ENCODE peak calls at places on chromosomes 1 and 21, in five cellular contexts. G is DND-41; M is kidney; O is A549; F is CD4-positive, CD25-positive, alpha-beta regulatory T cell. Y is an unnamed sample.

GRCh38 chr1:9294910-9295636 is 2.4 kb downstream of the SPSB1 start:
- DNase-seq in O (no peak), F (no peak), M (no peak), G (peak; percentile 46), Y (no peak)

GRCh38 chr1:159714529-159714928 is at the start of gene CRP:
- DNase-seq in F (no peak), G (no peak), O (no peak), M (no peak), Y (no peak)

GRCh38 chr1:3915551-3916121 is 15.6 kb upstream of the C1orf174 start:
- DNase-seq in F (no peak), G (no peak), M (peak; percentile 36), O (no peak), Y (no peak)

GRCh38 chr1:248404024-248404423 is 1.2 kb downstream of the OR2T1 start:
- DNase-seq in G (no peak), O (peak; percentile 14), F (peak; percentile 1), M (no peak), Y (no peak)

GRCh38 chr1:8629241-8630091 is 188.0 kb downstream of the RERE start:
- DNase-seq in G (no peak), F (no peak), O (no peak), M (no peak), Y (no peak)

GRCh38 chr1:29719253-29719652 is 482.9 kb downstream of the PTPRU start:
- DNase-seq in F (no peak), O (no peak), M (no peak), G (no peak), Y (no peak)

GRCh38 chr1:66339944-66340343 is 194.0 kb upstream of the SGIP1 start:
- DNase-seq in G (no peak), M (no peak), O (no peak), F (no peak), Y (no peak)

GRCh38 chr1:32250893-32251716 is at the start of gene LCK:
- DNase-seq in F (peak; percentile 67), O (no peak), G (peak; percentile 87), M (peak; percentile 79), Y (peak; percentile 42)

GRCh38 chr1:182317489-182318180 is 74.0 kb downstream of the GLUL start:
- DNase-seq in M (no peak), F (no peak), O (no peak), G (no peak), Y (no peak)

GRCh38 chr1:233061265-233061664 is 110.9 kb downstream of the NTPCR start:
- DNase-seq in O (no peak), M (no peak), F (no peak), G (no peak), Y (no peak)

GRCh38 chr1:180234369-180235076 is 4.5 kb downstream of the LHX4 start:
- DNase-seq in G (no peak), F (no peak), O (no peak), M (no peak), Y (no peak)

GRCh38 chr1:23273450-23274133 is 56.3 kb upstream of the HTR1D start:
- DNase-seq in G (no peak), M (no peak), O (peak; percentile 28), F (no peak), Y (no peak)

GRCh38 chr21:31684918-31685317 is 25.4 kb downstream of the SOD1 start:
- DNase-seq in M (no peak), O (no peak), F (no peak), G (no peak), Y (no peak)

GRCh38 chr1:30759718-30760281 is 2.2 kb upstream of the LAPTM5 start:
- DNase-seq in F (peak; percentile 47), O (no peak), G (no peak), M (peak; percentile 38), Y (peak; percentile 39)

GRCh38 chr1:162035241-162035640 is 11.6 kb upstream of the OLFML2B start:
- DNase-seq in O (no peak), G (peak; percentile 6), F (no peak), M (peak; percentile 67), Y (no peak)

GRCh38 chr1:175373786-175374623 is 181.4 kb upstream of the KIAA0040 start:
- DNase-seq in O (peak; percentile 29), M (peak; percentile 68), F (no peak), G (peak; percentile 33), Y (no peak)

GRCh38 chr21:45895778-45896370 is 85.7 kb upstream of the COL6A1 start:
- DNase-seq in M (peak; percentile 65), F (no peak), G (no peak), O (no peak), Y (no peak)

GRCh38 chr1:169451425-169451824 is 24.2 kb upstream of the CCDC181 start:
- DNase-seq in F (no peak), O (no peak), M (no peak), G (no peak), Y (no peak)

GRCh38 chr1:94044290-94044790 is 76.6 kb downstream of the ABCA4 start:
- DNase-seq in O (no peak), F (no peak), G (no peak), M (peak; percentile 92), Y (no peak)

GRCh38 chr1:42480921-42481320 is 17.8 kb downstream of the CCDC30 start:
- DNase-seq in F (no peak), M (no peak), G (no peak), O (no peak), Y (no peak)

GRCh38 chr1:116418091-116418830 is 45.2 kb downstream of the ATP1A1 start:
- DNase-seq in O (peak; percentile 34), F (peak; percentile 89), G (peak; percentile 91), M (peak; percentile 94), Y (peak; percentile 75)

GRCh38 chr1:164576311-164577271 is 17.6 kb downstream of the PBX1 start:
- DNase-seq in G (no peak), F (no peak), O (no peak), M (peak; percentile 81), Y (no peak)

GRCh38 chr1:27137022-27137542 is 17.8 kb downstream of the SLC9A1 start:
- DNase-seq in F (peak; percentile 79), M (peak; percentile 87), G (peak; percentile 30), O (no peak), Y (peak; percentile 56)

GRCh38 chr1:91224878-91225277 is 179.8 kb downstream of the HFM1 start:
- DNase-seq in F (no peak), M (no peak), O (no peak), G (no peak), Y (no peak)

GRCh38 chr1:28582248-28582615 is 9.8 kb upstream of the RAB42 start:
- DNase-seq in G (no peak), O (peak; percentile 30), M (no peak), F (no peak), Y (no peak)

GRCh38 chr1:62452951-62453350 is 16.1 kb downstream of the USP1 start:
- DNase-seq in F (no peak), G (no peak), M (no peak), O (no peak), Y (no peak)

GRCh38 chr1:19122668-19123067 is 87.4 kb downstream of the UBR4 start:
- DNase-seq in F (no peak), M (no peak), O (no peak), G (no peak), Y (no peak)

GRCh38 chr1:11719313-11720032 is 16.5 kb upstream of the AGTRAP start:
- DNase-seq in F (peak; percentile 85), G (peak; percentile 82), O (no peak), M (peak; percentile 93), Y (peak; percentile 85)

GRCh38 chr1:222754386-222755139 is 17.6 kb downstream of the FAM177B start:
- DNase-seq in M (peak; percentile 76), G (no peak), F (no peak), O (no peak), Y (no peak)

GRCh38 chr1:53588053-53588779 is 129.0 kb downstream of the DMRTB1 start:
- DNase-seq in F (no peak), G (no peak), O (no peak), M (no peak), Y (no peak)

GRCh38 chr1:181397841-181398240 is 85.5 kb upstream of the CACNA1E start:
- DNase-seq in F (peak; percentile 45), O (no peak), M (no peak), G (no peak), Y (no peak)

GRCh38 chr1:109659145-109659544 is 3.2 kb downstream of the GSTM4 start:
- DNase-seq in G (no peak), O (no peak), F (no peak), M (no peak), Y (no peak)

GRCh38 chr1:233613252-233614172 is at the start of gene KCNK1:
- DNase-seq in M (peak; percentile 90), O (peak; percentile 63), F (no peak), G (no peak), Y (no peak)

GRCh38 chr1:217333939-217334338 is 297.0 kb downstream of the GPATCH2 start:
- DNase-seq in F (no peak), O (peak; percentile 21), G (peak; percentile 7), M (no peak), Y (no peak)

GRCh38 chr1:60622486-60622885 is 459.9 kb upstream of the NFIA start:
- DNase-seq in F (no peak), G (no peak), O (no peak), M (no peak), Y (no peak)

GRCh38 chr1:85438353-85438752 is 26.6 kb downstream of the DDAH1 start:
- DNase-seq in O (no peak), G (no peak), F (no peak), M (no peak), Y (no peak)

DNA sequence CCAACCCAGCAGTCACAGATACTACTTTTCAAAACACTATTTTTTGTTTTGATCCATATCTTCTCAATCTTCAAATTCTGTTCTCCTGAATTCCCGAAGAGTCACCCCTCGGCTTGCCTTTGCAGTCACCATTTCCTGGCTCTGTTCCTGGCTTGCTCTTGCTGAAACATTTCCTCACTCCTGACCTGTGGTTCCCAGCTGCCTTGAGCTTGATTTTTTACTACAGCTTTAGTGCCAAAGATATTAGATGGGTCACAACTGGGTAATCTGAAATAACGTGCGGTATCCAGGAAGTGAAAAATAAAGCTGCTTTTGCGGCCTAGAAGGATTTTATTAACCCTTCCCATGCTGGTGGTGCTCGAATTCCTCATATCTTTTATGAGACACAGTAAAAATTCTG is 318.8 kb downstream of the PCP4 start:
- DNase-seq in O (no peak), F (no peak), G (no peak), M (peak; percentile 78), Y (no peak)
- H3K9me3 ChIP-seq in O (no peaks in the 10 kb centered on the region), F (no peaks in the 10 kb centered on the region), G (no peaks in the 10 kb centered on the region), M (no peaks in the 10 kb centered on the region), Y (peaks cover 3% of the 10 kb centered on the region)

DNA sequence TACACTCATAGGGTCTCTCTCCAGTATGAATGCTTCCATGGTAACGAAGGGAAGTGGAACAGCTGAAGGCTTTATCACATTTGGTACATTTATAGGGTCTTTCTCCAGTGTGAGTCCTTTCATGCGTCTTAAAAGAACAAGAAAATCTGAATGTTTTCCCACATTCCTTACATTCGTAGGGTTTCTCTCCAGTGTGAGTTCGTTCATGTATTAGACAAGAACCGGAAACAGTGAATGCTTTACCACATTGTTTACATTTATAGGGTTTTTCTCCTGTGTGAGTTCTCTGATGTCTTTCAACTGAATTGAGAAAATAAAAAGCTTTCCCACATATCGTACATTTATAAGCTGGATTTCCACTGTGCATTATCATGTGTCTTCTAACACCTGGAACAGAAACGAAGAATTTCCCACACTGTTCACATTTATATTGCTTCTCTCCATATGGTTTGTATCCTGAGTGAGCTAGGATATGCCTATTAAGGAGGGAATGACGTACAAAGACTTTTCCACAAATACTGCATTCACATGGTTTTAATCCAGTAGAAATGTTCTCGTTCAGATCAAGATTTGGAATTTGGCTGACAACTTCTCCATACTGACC is 3.4 kb downstream of the ZNF669 start:
- DNase-seq in F (no peak), M (no peak), G (no peak), O (no peak), Y (no peak)
- H3K9me3 ChIP-seq in F (peaks cover 59% of the 10 kb centered on the region), M (peaks cover 8% of the 10 kb centered on the region), G (peaks cover 2% of the 10 kb centered on the region), O (peaks cover 84% of the 10 kb centered on the region), Y (peaks cover 21% of the 10 kb centered on the region)

GRCh38 chr21:33279330-33279820 is 13.2 kb downstream of the IL10RB start:
- DNase-seq in F (no peak), O (no peak), G (no peak), M (no peak), Y (no peak)
- H3K9me3 ChIP-seq in F (no peaks in the 10 kb centered on the region), O (peaks cover 4% of the 10 kb centered on the region), G (peaks cover 17% of the 10 kb centered on the region), M (no peaks in the 10 kb centered on the region), Y (no peaks in the 10 kb centered on the region)

GRCh38 chr1:203969846-203970245 is 103.1 kb upstream of the SOX13 start:
- DNase-seq in O (no peak), F (no peak), G (no peak), M (no peak), Y (no peak)
- H3K9me3 ChIP-seq in O (peaks cover 48% of the 10 kb centered on the region), F (peaks cover 10% of the 10 kb centered on the region), G (peaks cover 18% of the 10 kb centered on the region), M (no peaks in the 10 kb centered on the region), Y (no peaks in the 10 kb centered on the region)